ENCODE peak calls at places on chromosomes 4 and X, in six cellular contexts. One of them, this sample, is unnamed.

GRCh38 chr4:83170952-83171399 is 56.4 kb upstream of the PLAC8 start:
- DNase-seq in epithelial cell of esophagus: peak
- DNase-seq in NCI-H1092: no peak
- DNase-seq in brain pericyte: no peak
- DNase-seq in PC-9: no peak
- DNase-seq in activated naive CD4-positive, alpha-beta T cell treated with anti-CD3 and anti-CD28 coated beads, Interleukin-2, amount 10 ng/mL, durations not matched to agents 7 days and 5 days: peak
- DNase-seq in this sample: no peak

GRCh38 chr4:53705151-53705764 is 114.0 kb upstream of the LNX1 start:
- DNase-seq in epithelial cell of esophagus: no peak
- DNase-seq in NCI-H1092: no peak
- DNase-seq in brain pericyte: no peak
- DNase-seq in PC-9: no peak
- DNase-seq in activated naive CD4-positive, alpha-beta T cell treated with anti-CD3 and anti-CD28 coated beads, Interleukin-2, amount 10 ng/mL, durations not matched to agents 7 days and 5 days: no peak
- DNase-seq in this sample: no peak

GRCh38 chrX:115642895-115643530 is 82.0 kb downstream of the PLS3 start:
- DNase-seq in epithelial cell of esophagus: peak
- DNase-seq in NCI-H1092: peak
- DNase-seq in brain pericyte: peak
- DNase-seq in PC-9: peak
- DNase-seq in activated naive CD4-positive, alpha-beta T cell treated with anti-CD3 and anti-CD28 coated beads, Interleukin-2, amount 10 ng/mL, durations not matched to agents 7 days and 5 days: peak
- DNase-seq in this sample: peak

GRCh38 chr4:100348472-100348871 is 158.2 kb upstream of the DDIT4L start:
- DNase-seq in epithelial cell of esophagus: peak
- DNase-seq in NCI-H1092: no peak
- DNase-seq in brain pericyte: no peak
- DNase-seq in PC-9: peak
- DNase-seq in activated naive CD4-positive, alpha-beta T cell treated with anti-CD3 and anti-CD28 coated beads, Interleukin-2, amount 10 ng/mL, durations not matched to agents 7 days and 5 days: no peak
- DNase-seq in this sample: no peak

GRCh38 chrX:68177542-68177941 is 255.8 kb downstream of the OPHN1 start:
- DNase-seq in epithelial cell of esophagus: peak
- DNase-seq in NCI-H1092: no peak
- DNase-seq in brain pericyte: no peak
- DNase-seq in PC-9: no peak
- DNase-seq in activated naive CD4-positive, alpha-beta T cell treated with anti-CD3 and anti-CD28 coated beads, Interleukin-2, amount 10 ng/mL, durations not matched to agents 7 days and 5 days: no peak
- DNase-seq in this sample: no peak

GRCh38 chr4:42282081-42282901 is 115.0 kb upstream of the SHISA3 start:
- DNase-seq in epithelial cell of esophagus: peak
- DNase-seq in NCI-H1092: peak
- DNase-seq in brain pericyte: peak
- DNase-seq in PC-9: no peak
- DNase-seq in activated naive CD4-positive, alpha-beta T cell treated with anti-CD3 and anti-CD28 coated beads, Interleukin-2, amount 10 ng/mL, durations not matched to agents 7 days and 5 days: peak
- DNase-seq in this sample: peak

GRCh38 chr4:152696764-152697250 is 17.0 kb upstream of the TMEM154 start:
- DNase-seq in epithelial cell of esophagus: peak
- DNase-seq in NCI-H1092: no peak
- DNase-seq in brain pericyte: no peak
- DNase-seq in PC-9: peak
- DNase-seq in activated naive CD4-positive, alpha-beta T cell treated with anti-CD3 and anti-CD28 coated beads, Interleukin-2, amount 10 ng/mL, durations not matched to agents 7 days and 5 days: peak
- DNase-seq in this sample: no peak

GRCh38 chrX:78321809-78322208 is 5.6 kb downstream of the CYSLTR1 start:
- DNase-seq in epithelial cell of esophagus: peak
- DNase-seq in NCI-H1092: peak
- DNase-seq in brain pericyte: no peak
- DNase-seq in PC-9: no peak
- DNase-seq in activated naive CD4-positive, alpha-beta T cell treated with anti-CD3 and anti-CD28 coated beads, Interleukin-2, amount 10 ng/mL, durations not matched to agents 7 days and 5 days: peak
- DNase-seq in this sample: no peak

GRCh38 chrX:73563740-73564073 is 710 bp downstream of the CHIC1 start:
- DNase-seq in epithelial cell of esophagus: peak
- DNase-seq in NCI-H1092: no peak
- DNase-seq in brain pericyte: no peak
- DNase-seq in PC-9: no peak
- DNase-seq in activated naive CD4-positive, alpha-beta T cell treated with anti-CD3 and anti-CD28 coated beads, Interleukin-2, amount 10 ng/mL, durations not matched to agents 7 days and 5 days: no peak
- DNase-seq in this sample: peak

GRCh38 chr4:24477919-24478318 is 106.4 kb downstream of the DHX15 start:
- DNase-seq in epithelial cell of esophagus: no peak
- DNase-seq in NCI-H1092: no peak
- DNase-seq in brain pericyte: no peak
- DNase-seq in PC-9: no peak
- DNase-seq in activated naive CD4-positive, alpha-beta T cell treated with anti-CD3 and anti-CD28 coated beads, Interleukin-2, amount 10 ng/mL, durations not matched to agents 7 days and 5 days: no peak
- DNase-seq in this sample: peak